ENCODE peak calls at places on chromosome 6, in seven cellular contexts. K, A, G, W, R, E and M are unnamed samples.
A peak's percentile ranks its signal among the peaks of the same experiment; 100 is the strongest.

GRCh38 chr6:89997456-89998445 is 103.5 kb downstream of the GJA10 start:
- DNase-seq in W (no peak), R (no peak), K (no peak), E (no peak), A (peak; percentile 39), G (peak; percentile 18), M (no peak)

GRCh38 chr6:20448828-20449227 is 47.1 kb downstream of the E2F3 start:
- DNase-seq in R (no peak), E (no peak), W (no peak), K (no peak), A (no peak), G (peak; percentile 48), M (no peak)

GRCh38 chr6:145836170-145836569 is 21.6 kb upstream of the FBXO30 start:
- DNase-seq in G (no peak), E (no peak), W (no peak), K (no peak), A (no peak), R (no peak), M (no peak)

GRCh38 chr6:159646731-159647130 is 46.3 kb downstream of the SOD2 start:
- DNase-seq in G (no peak), W (no peak), E (no peak), K (no peak), R (no peak), A (no peak), M (no peak)

GRCh38 chr6:89781070-89782034 is 38.2 kb downstream of the MDN1 start:
- DNase-seq in A (no peak), R (no peak), W (no peak), G (no peak), K (no peak), E (no peak), M (no peak)

GRCh38 chr6:166692723-166693302 is 65.8 kb upstream of the RPS6KA2 start:
- DNase-seq in R (no peak), K (no peak), E (no peak), A (no peak), G (no peak), W (no peak), M (no peak)

GRCh38 chr6:157380458-157380778 is 572 bp upstream of the ZDHHC14 start:
- DNase-seq in E (no peak), A (peak; percentile 8), R (no peak), G (no peak), W (peak; percentile 6), K (no peak), M (no peak)

GRCh38 chr6:35017461-35018183 is 123.5 kb downstream of the TCP11 start:
- DNase-seq in R (no peak), A (peak; percentile 37), W (no peak), E (peak; percentile 36), G (peak; percentile 24), K (no peak), M (peak; percentile 64)

GRCh38 chr6:24394777-24395437 is 7.8 kb upstream of the MRS2 start:
- DNase-seq in R (no peak), W (peak; percentile 27), K (no peak), E (no peak), A (no peak), G (no peak), M (no peak)

GRCh38 chr6:54646069-54646468 is 200.5 kb upstream of the FAM83B start:
- DNase-seq in K (no peak), R (no peak), W (no peak), A (no peak), E (no peak), G (no peak), M (no peak)

GRCh38 chr6:80605165-80605989 is 498.9 kb downstream of the BCKDHB start:
- DNase-seq in E (no peak), K (peak; percentile 14), R (no peak), G (no peak), W (no peak), A (peak; percentile 11), M (no peak)

GRCh38 chr6:3456395-3456767 is 469 bp downstream of the SLC22A23 start:
- DNase-seq in G (no peak), E (no peak), R (peak; percentile 49), W (no peak), K (no peak), A (no peak), M (no peak)

GRCh38 chr6:63730311-63730710 is 94.7 kb downstream of the PHF3 start:
- DNase-seq in W (no peak), A (no peak), G (no peak), K (no peak), E (no peak), R (no peak), M (no peak)

GRCh38 chr6:44262467-44263356 is 2.6 kb downstream of the NFKBIE start:
- DNase-seq in K (no peak), A (no peak), W (no peak), R (no peak), G (no peak), E (no peak), M (no peak)

GRCh38 chr6:89528865-89529264 is 95.9 kb downstream of the ANKRD6 start:
- DNase-seq in R (no peak), G (no peak), W (no peak), E (no peak), K (no peak), A (no peak), M (no peak)

GRCh38 chr6:136209496-136209895 is 40.6 kb downstream of the MTFR2 start:
- DNase-seq in G (no peak), R (no peak), A (no peak), W (no peak), E (no peak), K (no peak), M (no peak)
- TF ChIP-seq POLR2A in G (no peak), R (no peak), A (no peak), W (no peak), E (no peak), K (no peak), M (no peak)

GRCh38 chr6:149147191-149147590 is 170.3 kb upstream of the TAB2 start:
- DNase-seq in E (no peak), G (no peak), R (no peak), K (no peak), W (no peak), A (no peak), M (no peak)

GRCh38 chr6:149150999-149151398 is 166.5 kb upstream of the TAB2 start:
- DNase-seq in A (no peak), E (no peak), R (no peak), K (no peak), G (no peak), W (no peak), M (no peak)

GRCh38 chr6:149150301-149150700 is 167.2 kb upstream of the TAB2 start:
- DNase-seq in E (no peak), A (no peak), G (no peak), K (no peak), W (no peak), R (no peak), M (no peak)

GRCh38 chr6:149147939-149148718 is 169.4 kb upstream of the TAB2 start:
- DNase-seq in K (no peak), W (no peak), E (no peak), A (no peak), R (no peak), G (no peak), M (no peak)

DNA sequence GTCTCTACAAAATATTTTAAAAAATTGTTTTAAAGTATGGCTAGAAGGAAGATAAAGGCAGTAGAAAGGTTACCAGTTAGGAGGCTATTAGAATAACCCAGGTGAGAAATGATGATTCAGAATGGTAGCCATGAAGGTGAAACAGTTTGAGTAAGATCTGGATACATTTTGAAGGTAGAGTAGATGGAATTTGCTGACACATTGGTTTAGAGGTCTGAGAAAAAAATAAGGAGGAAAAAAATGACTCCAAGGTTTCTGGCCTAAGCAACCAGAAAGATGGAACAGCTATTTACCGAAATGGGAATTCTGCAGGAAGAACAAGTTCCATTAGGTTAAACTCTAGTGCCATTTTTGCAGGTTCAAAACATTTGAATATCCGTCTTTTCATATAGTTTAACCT is 167.8 kb upstream of the TAB2 start:
- DNase-seq in K (no peak), G (no peak), R (no peak), E (no peak), A (no peak), W (no peak), M (no peak)
- TF ChIP-seq POLR2A in K (no peak), G (no peak), R (no peak), E (no peak), A (no peak), W (no peak), M (no peak)

GRCh38 chr6:78863576-78863975 is 3.8 kb upstream of the IRAK1BP1 start:
- DNase-seq in A (no peak), E (no peak), W (no peak), G (no peak), R (no peak), K (no peak), M (no peak)

GRCh38 chr6:78867370-78868040 is at the start of gene IRAK1BP1:
- DNase-seq in W (peak; percentile 50), R (peak; percentile 71), G (peak; percentile 86), K (peak; percentile 85), E (peak; percentile 62), A (peak; percentile 88), M (peak; percentile 96)

GRCh38 chr6:78868124-78868523 is 773 bp downstream of the IRAK1BP1 start:
- DNase-seq in W (no peak), E (no peak), K (no peak), R (no peak), A (no peak), G (no peak), M (no peak)

GRCh38 chr6:78864957-78865356 is 2.4 kb upstream of the IRAK1BP1 start:
- DNase-seq in R (no peak), W (no peak), E (no peak), A (no peak), G (no peak), K (no peak), M (no peak)

DNA sequence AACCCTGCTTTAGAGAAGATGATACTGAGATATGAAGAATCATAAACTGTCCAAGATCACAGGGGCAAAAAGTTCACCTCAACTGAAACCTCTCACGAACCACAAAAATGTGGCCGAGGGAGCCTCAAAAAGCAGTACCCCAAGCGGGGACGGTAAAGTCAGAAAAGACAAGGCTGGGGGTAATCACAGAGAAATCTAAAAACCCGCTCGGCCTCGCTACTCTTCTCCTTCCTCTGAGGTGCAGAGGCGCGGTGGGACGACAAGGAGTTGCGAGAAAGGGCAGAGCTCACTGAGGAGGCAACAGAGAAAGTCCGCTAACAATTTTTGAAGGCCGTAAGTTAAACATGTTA is 356 bp upstream of the IRAK1BP1 start:
- DNase-seq in A (no peak), G (no peak), E (peak; percentile 14), W (peak; percentile 5), K (no peak), R (peak; percentile 31), M (no peak)
- TF ChIP-seq POLR2A in A (no peak), G (no peak), E (no peak), W (no peak), K (no peak), R (no peak), M (no peak)

DNA sequence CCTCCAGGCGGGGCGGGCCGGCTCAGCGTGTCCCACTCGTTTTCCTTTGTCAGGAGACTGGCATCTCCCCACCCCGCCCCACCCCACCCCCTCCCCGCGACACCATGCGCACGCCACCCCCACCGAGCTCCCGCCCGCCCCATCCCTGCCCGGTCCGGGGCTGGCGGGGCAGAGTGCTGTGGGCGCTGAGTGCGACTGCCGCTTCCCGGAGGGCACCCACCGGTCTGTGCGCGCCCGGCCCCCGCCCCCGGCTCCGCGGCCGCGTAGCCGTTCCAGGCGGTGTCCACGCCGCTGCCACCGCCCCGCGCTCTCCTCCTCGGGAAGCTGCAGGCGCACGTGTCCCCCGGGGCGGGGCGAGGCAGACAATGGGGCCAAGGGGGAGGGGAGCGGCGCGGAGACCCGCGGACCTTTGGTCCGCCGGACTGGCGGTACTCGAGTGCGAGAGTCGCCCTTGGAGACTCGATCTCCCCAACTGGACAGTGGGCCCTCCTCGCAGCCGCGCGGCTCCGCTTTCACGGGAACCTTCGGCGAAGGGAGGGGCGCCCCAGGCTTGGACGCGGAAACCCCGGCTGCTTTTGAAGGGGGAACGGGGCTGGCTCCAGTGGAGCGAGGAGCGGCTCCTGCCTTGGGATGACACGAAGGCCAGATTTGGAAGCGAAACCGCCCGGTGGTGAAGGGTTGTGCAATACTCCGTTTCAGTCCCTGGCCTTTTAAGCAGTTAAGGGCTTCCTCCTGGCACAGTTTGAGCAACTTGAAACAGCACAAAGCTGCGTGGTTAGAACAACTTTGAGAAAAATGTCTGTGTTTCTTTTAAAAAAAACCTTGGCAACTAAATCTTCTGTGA is 1.1 kb upstream of the SYNCRIP start:
- DNase-seq in G (peak; percentile 89), R (peak; percentile 45), W (peak; percentile 78), K (peak; percentile 88), A (peak; percentile 93), E (peak; percentile 85), M (peak; percentile 87)
- TF ChIP-seq POLR2A in G (peak; percentile 89), R (peak; percentile 80), W (peak; percentile 76), K (peak; percentile 66), A (peak; percentile 93), E (peak; percentile 5), M (no peak)